ENCODE peak calls at places on chromosomes 6 and 20, in ten cellular contexts. E is heart right ventricle; K is fibroblast of lung; C is IMR-90; R is MM.1S; O is adrenal gland; S is CD8-positive, alpha-beta T cell; Z is GM06990; F is HCT116; J is cardiac muscle cell. W is an unnamed sample.
A peak's percentile ranks its signal among the peaks of the same experiment; 100 is the strongest.

GRCh38 chr20:3744806-3745685 is 12.6 kb downstream of the HSPA12B start:
- DNase-seq in E (peak; percentile 65), K (no peak), C (no peak), R (peak; percentile 29), O (peak; percentile 90), S (peak; percentile 70), Z (peak; percentile 72), F (peak; percentile 88), J (peak; percentile 27), W (peak; percentile 70)

GRCh38 chr20:62150236-62150575 is 6.6 kb downstream of the SS18L1 start:
- DNase-seq in E (no peak), K (no peak), C (no peak), R (no peak), O (no peak), S (no peak), Z (no peak), F (no peak), J (no peak), W (no peak)

GRCh38 chr20:32482251-32483220 is 102.6 kb downstream of the NOL4L start:
- DNase-seq in E (peak; percentile 60), K (no peak), C (no peak), R (no peak), O (no peak), S (peak; percentile 38), Z (no peak), F (no peak), J (peak; percentile 38), W (peak; percentile 63)

GRCh38 chr6:131379951-131380350 is 193.1 kb upstream of the ARG1 start:
- DNase-seq in E (no peak), K (peak; percentile 27), C (peak; percentile 61), R (no peak), O (no peak), S (no peak), Z (no peak), F (no peak), J (peak; percentile 64), W (no peak)

GRCh38 chr6:53134601-53135235 is 13.9 kb downstream of the GCM1 start:
- DNase-seq in E (no peak), K (no peak), C (no peak), R (no peak), O (no peak), S (no peak), Z (no peak), F (no peak), J (peak; percentile 26), W (no peak)

GRCh38 chr6:92577077-92577719 is 842.2 kb downstream of the EPHA7 start:
- DNase-seq in E (no peak), K (peak; percentile 55), C (peak; percentile 50), R (no peak), O (no peak), S (no peak), Z (no peak), F (no peak), J (peak; percentile 4), W (no peak)

GRCh38 chr6:12012231-12012565 is at the start of gene HIVEP1:
- DNase-seq in E (no peak), K (no peak), C (no peak), R (peak; percentile 22), O (peak; percentile 39), S (no peak), Z (peak; percentile 58), F (no peak), J (peak; percentile 36), W (peak; percentile 49)

GRCh38 chr6:26172496-26172958 is 85.3 kb downstream of the HFE start:
- DNase-seq in E (no peak), K (peak; percentile 54), C (peak; percentile 46), R (peak; percentile 43), O (no peak), S (peak; percentile 31), Z (peak; percentile 43), F (no peak), J (peak; percentile 57), W (no peak)

GRCh38 chr20:47421076-47421475 is 64.6 kb upstream of the ZMYND8 start:
- DNase-seq in E (no peak), K (no peak), C (no peak), R (no peak), O (no peak), S (no peak), Z (no peak), F (no peak), J (no peak), W (no peak)

GRCh38 chr6:98847767-98848538 is 13.6 kb downstream of the POU3F2 start:
- DNase-seq in E (peak; percentile 15), K (no peak), C (no peak), R (no peak), O (no peak), S (no peak), Z (no peak), F (no peak), J (peak; percentile 22), W (no peak)

GRCh38 chr6:50819527-50819905 is 845 bp downstream of the TFAP2B start:
- DNase-seq in E (no peak), K (no peak), C (no peak), R (no peak), O (no peak), S (no peak), Z (no peak), F (no peak), J (peak; percentile 20), W (no peak)

GRCh38 chr20:3923818-3924217 is 34.6 kb downstream of the PANK2 start:
- DNase-seq in E (no peak), K (peak; percentile 49), C (peak; percentile 77), R (no peak), O (no peak), S (no peak), Z (no peak), F (no peak), J (peak; percentile 51), W (no peak)

GRCh38 chr6:111918825-111919224 is 45.6 kb upstream of the FYN start:
- DNase-seq in E (peak; percentile 14), K (peak; percentile 60), C (peak; percentile 79), R (no peak), O (no peak), S (no peak), Z (no peak), F (no peak), J (peak; percentile 69), W (peak; percentile 20)

GRCh38 chr6:33689148-33689494 is 22.4 kb downstream of the UQCC2 start:
- DNase-seq in E (peak; percentile 6), K (no peak), C (no peak), R (no peak), O (no peak), S (no peak), Z (no peak), F (no peak), J (no peak), W (no peak)

GRCh38 chr20:19254086-19254821 is 41.8 kb downstream of the SLC24A3 start:
- DNase-seq in E (no peak), K (no peak), C (no peak), R (no peak), O (no peak), S (no peak), Z (no peak), F (no peak), J (peak; percentile 43), W (no peak)

GRCh38 chr6:116062496-116062895 is 1.8 kb upstream of the FRK start:
- DNase-seq in E (no peak), K (no peak), C (no peak), R (no peak), O (no peak), S (no peak), Z (no peak), F (no peak), J (no peak), W (no peak)

GRCh38 chr20:56634307-56634706 is 5.2 kb downstream of the TFAP2C start:
- DNase-seq in E (no peak), K (no peak), C (no peak), R (no peak), O (no peak), S (no peak), Z (no peak), F (no peak), J (no peak), W (no peak)
- H3K36me3 ChIP-seq in E (no peaks in the 10 kb centered on the region), K (no peaks in the 10 kb centered on the region), C (no peaks in the 10 kb centered on the region), R (no peaks in the 10 kb centered on the region), O (no peaks in the 10 kb centered on the region), S (no peaks in the 10 kb centered on the region), Z (no peaks in the 10 kb centered on the region), F (no peaks in the 10 kb centered on the region), J (no peaks in the 10 kb centered on the region), W (no peaks in the 10 kb centered on the region)

DNA sequence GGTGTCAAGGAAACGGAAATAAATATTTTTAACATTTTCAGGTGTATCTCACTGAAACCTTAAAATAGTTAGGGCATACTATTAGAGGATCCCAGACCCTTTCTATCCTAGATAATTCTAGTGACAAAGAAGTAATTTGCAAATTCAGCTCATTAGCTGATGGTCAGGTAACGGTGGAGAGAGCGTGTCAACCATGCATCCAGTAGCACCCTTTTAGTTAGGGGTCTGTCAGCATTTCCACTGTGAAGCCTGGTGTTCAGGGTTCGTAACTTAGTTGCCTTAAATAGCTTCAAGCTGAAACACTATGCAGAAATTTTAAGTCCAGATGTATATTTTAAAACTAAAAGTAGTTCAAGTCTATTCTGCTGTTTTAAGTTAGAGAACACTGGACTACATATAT is 48.5 kb upstream of the SUPT3H start:
- DNase-seq in E (no peak), K (no peak), C (no peak), R (peak; percentile 90), O (no peak), S (no peak), Z (no peak), F (no peak), J (no peak), W (no peak)
- H3K4me3 ChIP-seq in E (no peak overlapping the region), K (no peak overlapping the region), C (no peak overlapping the region), R (peak overlapping the region; percentile 95), O (no peak overlapping the region), S (no peak overlapping the region), Z (no peak overlapping the region), F (no peak overlapping the region), J (no peak overlapping the region), W (no peak overlapping the region)

DNA sequence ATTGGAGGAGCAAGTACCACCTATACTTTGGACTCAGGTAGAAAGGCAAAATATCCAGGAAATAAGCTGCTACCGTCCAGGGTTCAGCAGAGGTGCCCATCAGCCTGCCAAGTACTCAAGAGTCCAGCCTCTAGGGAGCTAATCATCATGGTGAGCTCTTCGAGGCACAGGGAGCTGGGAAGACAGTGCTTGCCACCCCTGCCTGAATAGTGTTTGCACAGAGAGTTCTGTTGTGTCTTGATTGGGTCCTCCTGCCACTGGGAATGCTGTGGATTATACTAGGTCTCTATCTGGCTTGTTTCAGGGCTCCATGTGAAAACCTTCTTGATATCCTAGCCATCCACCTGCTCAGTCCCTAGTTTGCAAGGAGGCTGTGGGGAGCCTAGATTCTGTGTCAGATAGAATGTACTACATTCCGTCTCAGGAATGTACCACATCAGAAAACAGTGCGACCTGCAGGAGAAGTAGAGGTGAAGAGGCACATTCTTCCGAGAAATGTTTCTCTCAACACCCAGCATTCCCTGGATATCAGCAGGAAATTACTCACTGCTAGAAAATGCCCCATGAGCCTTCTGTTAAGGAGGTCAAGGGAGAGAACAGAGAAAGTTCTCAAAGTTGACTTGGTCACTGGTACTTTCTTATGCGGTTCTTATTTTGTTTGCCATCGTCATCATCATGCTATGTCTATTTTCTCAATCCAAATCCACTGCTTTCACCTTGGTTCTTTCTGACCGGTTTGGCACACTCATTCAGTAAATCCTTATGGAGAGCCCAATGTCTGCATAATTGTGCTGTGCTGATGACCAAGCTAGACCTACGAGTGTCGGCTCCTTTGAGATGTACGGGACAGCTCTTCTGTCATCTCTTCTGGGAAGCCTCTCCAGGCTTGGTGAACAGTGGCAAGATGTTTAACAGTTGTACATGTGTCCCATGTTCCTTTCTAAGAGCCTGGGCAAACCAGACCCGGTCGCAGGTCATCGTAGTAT is 30.7 kb downstream of the PTPN1 start:
- DNase-seq in E (no peak), K (peak; percentile 79), C (peak; percentile 93), R (no peak), O (peak; percentile 56), S (no peak), Z (no peak), F (peak; percentile 91), J (peak; percentile 95), W (no peak)
- TF ChIP-seq CTCF in E (no peak), K (no peak), C (peak; percentile 13), R (no peak), O (no peak), S (no peak), Z (no peak), F (peak; percentile 5), J (peak; percentile 9), W (no peak)

GRCh38 chr6:27468334-27468733 is 4.6 kb downstream of the ZNF184 start:
- DNase-seq in E (no peak), K (peak; percentile 66), C (peak; percentile 77), R (no peak), O (no peak), S (no peak), Z (no peak), F (no peak), J (no peak), W (no peak)
- H3K36me3 ChIP-seq in E (peaks cover 59% of the 10 kb centered on the region), K (no peaks in the 10 kb centered on the region), C (peaks cover 13% of the 10 kb centered on the region), R (peaks cover 10% of the 10 kb centered on the region), O (peaks cover 14% of the 10 kb centered on the region), S (peaks cover 5% of the 10 kb centered on the region), Z (no peaks in the 10 kb centered on the region), F (peaks cover 36% of the 10 kb centered on the region), J (peaks cover 7% of the 10 kb centered on the region), W (peaks cover 55% of the 10 kb centered on the region)